ENCODE peak calls at places on chromosomes 1 and 21, in ten cellular contexts. One of them, this sample, is unnamed.
A peak's percentile ranks its signal among the peaks of the same experiment; 100 is the strongest.

GRCh38 chr1:204089044-204089751 is 16.3 kb downstream of the SOX13 start:
- DNase-seq in transverse colon: peak; percentile 68
- DNase-seq in ovary: peak; percentile 76
- DNase-seq in body of pancreas: peak; percentile 47
- DNase-seq in naive thymus-derived CD4-positive, alpha-beta T cell: no peak
- DNase-seq in iPS DF 6.9: no peak
- DNase-seq in hepatocyte: no peak
- DNase-seq in OCI-LY7: no peak
- DNase-seq in fibroblast of lung: no peak
- DNase-seq in A549: no peak
- DNase-seq in this sample: no peak

GRCh38 chr21:45799765-45800338 is 156.3 kb downstream of the PCBP3 start:
- DNase-seq in hepatocyte: no peak
- DNase-seq in OCI-LY7: no peak
- DNase-seq in naive thymus-derived CD4-positive, alpha-beta T cell: no peak
- DNase-seq in ovary: no peak
- DNase-seq in transverse colon: no peak
- DNase-seq in A549: no peak
- DNase-seq in iPS DF 6.9: no peak
- DNase-seq in body of pancreas: no peak
- DNase-seq in fibroblast of lung: no peak
- DNase-seq in this sample: no peak

GRCh38 chr1:95041491-95042165 is 31.1 kb downstream of the ALG14 start:
- DNase-seq in fibroblast of lung: peak; percentile 82
- DNase-seq in A549: peak; percentile 73
- DNase-seq in OCI-LY7: peak; percentile 57
- DNase-seq in body of pancreas: peak; percentile 78
- DNase-seq in naive thymus-derived CD4-positive, alpha-beta T cell: peak; percentile 11
- DNase-seq in transverse colon: peak; percentile 60
- DNase-seq in ovary: peak; percentile 48
- DNase-seq in hepatocyte: peak; percentile 84
- DNase-seq in iPS DF 6.9: no peak
- DNase-seq in this sample: peak; percentile 24

GRCh38 chr1:216075339-216075738 is 347.9 kb downstream of the USH2A start:
- DNase-seq in transverse colon: no peak
- DNase-seq in ovary: no peak
- DNase-seq in A549: no peak
- DNase-seq in hepatocyte: no peak
- DNase-seq in body of pancreas: no peak
- DNase-seq in naive thymus-derived CD4-positive, alpha-beta T cell: no peak
- DNase-seq in iPS DF 6.9: no peak
- DNase-seq in fibroblast of lung: peak; percentile 39
- DNase-seq in OCI-LY7: no peak
- DNase-seq in this sample: no peak

GRCh38 chr1:114063544-114063943 is 84.3 kb downstream of the OLFML3 start:
- DNase-seq in hepatocyte: no peak
- DNase-seq in A549: no peak
- DNase-seq in ovary: no peak
- DNase-seq in naive thymus-derived CD4-positive, alpha-beta T cell: no peak
- DNase-seq in body of pancreas: no peak
- DNase-seq in transverse colon: no peak
- DNase-seq in iPS DF 6.9: no peak
- DNase-seq in fibroblast of lung: no peak
- DNase-seq in OCI-LY7: no peak
- DNase-seq in this sample: no peak

GRCh38 chr1:238672262-238672661 is 714.1 kb upstream of the CHRM3 start:
- DNase-seq in A549: no peak
- DNase-seq in hepatocyte: no peak
- DNase-seq in ovary: no peak
- DNase-seq in body of pancreas: no peak
- DNase-seq in naive thymus-derived CD4-positive, alpha-beta T cell: no peak
- DNase-seq in OCI-LY7: no peak
- DNase-seq in iPS DF 6.9: no peak
- DNase-seq in transverse colon: no peak
- DNase-seq in fibroblast of lung: peak; percentile 12
- DNase-seq in this sample: no peak

GRCh38 chr1:228978486-228979324 is 243.4 kb downstream of the RHOU start:
- DNase-seq in body of pancreas: peak; percentile 50
- DNase-seq in fibroblast of lung: no peak
- DNase-seq in hepatocyte: peak; percentile 30
- DNase-seq in iPS DF 6.9: no peak
- DNase-seq in OCI-LY7: no peak
- DNase-seq in ovary: peak; percentile 81
- DNase-seq in A549: no peak
- DNase-seq in transverse colon: peak; percentile 45
- DNase-seq in naive thymus-derived CD4-positive, alpha-beta T cell: no peak
- DNase-seq in this sample: no peak

GRCh38 chr1:42946120-42947009 is 12.3 kb downstream of the SLC2A1 start:
- DNase-seq in OCI-LY7: no peak
- DNase-seq in A549: no peak
- DNase-seq in transverse colon: no peak
- DNase-seq in iPS DF 6.9: no peak
- DNase-seq in fibroblast of lung: no peak
- DNase-seq in ovary: no peak
- DNase-seq in naive thymus-derived CD4-positive, alpha-beta T cell: no peak
- DNase-seq in hepatocyte: no peak
- DNase-seq in body of pancreas: no peak
- DNase-seq in this sample: no peak

GRCh38 chr1:6591222-6591621 is 11.4 kb downstream of the ZBTB48 start:
- DNase-seq in ovary: no peak
- DNase-seq in fibroblast of lung: no peak
- DNase-seq in A549: no peak
- DNase-seq in naive thymus-derived CD4-positive, alpha-beta T cell: no peak
- DNase-seq in hepatocyte: no peak
- DNase-seq in transverse colon: no peak
- DNase-seq in OCI-LY7: no peak
- DNase-seq in iPS DF 6.9: no peak
- DNase-seq in body of pancreas: peak; percentile 31
- DNase-seq in this sample: no peak

GRCh38 chr1:244054924-244055263 is 3.8 kb downstream of the ZBTB18 start:
- DNase-seq in naive thymus-derived CD4-positive, alpha-beta T cell: no peak
- DNase-seq in A549: no peak
- DNase-seq in body of pancreas: no peak
- DNase-seq in transverse colon: no peak
- DNase-seq in hepatocyte: no peak
- DNase-seq in fibroblast of lung: no peak
- DNase-seq in OCI-LY7: no peak
- DNase-seq in ovary: no peak
- DNase-seq in iPS DF 6.9: no peak
- DNase-seq in this sample: no peak

DNA sequence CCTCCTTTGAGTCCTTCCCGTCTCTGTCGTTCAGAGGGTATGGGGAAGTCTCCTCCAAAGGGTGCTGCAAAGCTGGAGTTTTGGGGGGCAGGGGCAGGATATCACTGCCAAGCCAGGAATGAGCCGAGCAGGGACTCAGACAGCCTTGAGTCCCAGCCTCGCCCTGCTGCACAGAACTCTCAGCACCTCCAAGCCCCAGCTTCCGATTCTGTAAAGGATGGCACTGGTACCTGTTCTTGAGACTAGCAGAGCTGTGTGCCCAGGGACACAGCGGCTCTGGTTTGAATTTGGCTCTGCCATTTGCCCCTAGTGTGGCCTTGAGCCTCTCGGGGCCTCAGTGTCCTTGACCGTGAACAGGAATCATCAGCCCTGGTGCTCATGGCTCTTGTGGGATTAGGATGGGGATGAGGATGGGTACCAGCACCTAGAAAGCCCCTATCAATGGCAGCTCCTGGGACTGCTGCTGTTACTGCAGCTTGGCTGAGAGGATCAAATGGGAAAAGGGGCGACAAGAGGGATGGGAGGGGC is 1.5 kb upstream of the FBLIM1 start:
- DNase-seq in fibroblast of lung: no peak
- DNase-seq in transverse colon: no peak
- DNase-seq in body of pancreas: no peak
- DNase-seq in ovary: no peak
- DNase-seq in naive thymus-derived CD4-positive, alpha-beta T cell: no peak
- DNase-seq in iPS DF 6.9: no peak
- DNase-seq in A549: no peak
- DNase-seq in hepatocyte: no peak
- DNase-seq in OCI-LY7: no peak
- DNase-seq in this sample: no peak
- H3K27ac ChIP-seq in fibroblast of lung: no peak overlapping the region
- H3K27ac ChIP-seq in transverse colon: peak overlapping the region; percentile 87
- H3K27ac ChIP-seq in body of pancreas: peak overlapping the region; percentile 1
- H3K27ac ChIP-seq in ovary: peak overlapping the region; percentile 65
- H3K27ac ChIP-seq in naive thymus-derived CD4-positive, alpha-beta T cell: no peak overlapping the region
- H3K27ac ChIP-seq in iPS DF 6.9: no peak overlapping the region
- H3K27ac ChIP-seq in A549: peak overlapping the region; percentile 24
- H3K27ac ChIP-seq in hepatocyte: peak overlapping the region; percentile 95
- H3K27ac ChIP-seq in OCI-LY7: no peak overlapping the region
- H3K27ac ChIP-seq in this sample: no peak overlapping the region

GRCh38 chr21:43777953-43778352 is 1.8 kb upstream of the CSTB start:
- DNase-seq in iPS DF 6.9: no peak
- DNase-seq in transverse colon: no peak
- DNase-seq in naive thymus-derived CD4-positive, alpha-beta T cell: no peak
- DNase-seq in hepatocyte: no peak
- DNase-seq in body of pancreas: no peak
- DNase-seq in fibroblast of lung: no peak
- DNase-seq in OCI-LY7: no peak
- DNase-seq in A549: no peak
- DNase-seq in ovary: no peak
- DNase-seq in this sample: no peak
- H3K4me3 ChIP-seq in iPS DF 6.9: no peak overlapping the region
- H3K4me3 ChIP-seq in transverse colon: no peak overlapping the region
- H3K4me3 ChIP-seq in naive thymus-derived CD4-positive, alpha-beta T cell: no peak overlapping the region
- H3K4me3 ChIP-seq in hepatocyte: no peak overlapping the region
- H3K4me3 ChIP-seq in body of pancreas: no peak overlapping the region
- H3K4me3 ChIP-seq in fibroblast of lung: no peak overlapping the region
- H3K4me3 ChIP-seq in OCI-LY7: no peak overlapping the region
- H3K4me3 ChIP-seq in A549: no peak overlapping the region
- H3K4me3 ChIP-seq in ovary: no peak overlapping the region
- H3K4me3 ChIP-seq in this sample: no peak overlapping the region

GRCh38 chr1:32705516-32705915 is 2.9 kb upstream of the SYNC start:
- DNase-seq in OCI-LY7: no peak
- DNase-seq in ovary: no peak
- DNase-seq in transverse colon: no peak
- DNase-seq in naive thymus-derived CD4-positive, alpha-beta T cell: no peak
- DNase-seq in A549: no peak
- DNase-seq in body of pancreas: no peak
- DNase-seq in iPS DF 6.9: no peak
- DNase-seq in hepatocyte: no peak
- DNase-seq in fibroblast of lung: no peak
- DNase-seq in this sample: no peak
- H3K27ac ChIP-seq in OCI-LY7: no peak overlapping the region
- H3K27ac ChIP-seq in ovary: no peak overlapping the region
- H3K27ac ChIP-seq in transverse colon: no peak overlapping the region
- H3K27ac ChIP-seq in naive thymus-derived CD4-positive, alpha-beta T cell: no peak overlapping the region
- H3K27ac ChIP-seq in A549: peak overlapping the region; percentile 92
- H3K27ac ChIP-seq in body of pancreas: no peak overlapping the region
- H3K27ac ChIP-seq in iPS DF 6.9: no peak overlapping the region
- H3K27ac ChIP-seq in hepatocyte: no peak overlapping the region
- H3K27ac ChIP-seq in fibroblast of lung: no peak overlapping the region
- H3K27ac ChIP-seq in this sample: no peak overlapping the region

GRCh38 chr1:180951881-180952656 is 39.4 kb downstream of the KIAA1614 start:
- DNase-seq in OCI-LY7: no peak
- DNase-seq in A549: no peak
- DNase-seq in fibroblast of lung: no peak
- DNase-seq in hepatocyte: no peak
- DNase-seq in iPS DF 6.9: no peak
- DNase-seq in ovary: no peak
- DNase-seq in naive thymus-derived CD4-positive, alpha-beta T cell: no peak
- DNase-seq in transverse colon: no peak
- DNase-seq in body of pancreas: no peak
- DNase-seq in this sample: no peak

GRCh38 chr1:180952657-180953013 is 39.9 kb downstream of the KIAA1614 start:
- DNase-seq in iPS DF 6.9: no peak
- DNase-seq in hepatocyte: no peak
- DNase-seq in body of pancreas: no peak
- DNase-seq in ovary: no peak
- DNase-seq in A549: no peak
- DNase-seq in transverse colon: no peak
- DNase-seq in naive thymus-derived CD4-positive, alpha-beta T cell: no peak
- DNase-seq in fibroblast of lung: no peak
- DNase-seq in OCI-LY7: no peak
- DNase-seq in this sample: no peak

GRCh38 chr1:180954766-180955165 is 42.1 kb downstream of the KIAA1614 start:
- DNase-seq in naive thymus-derived CD4-positive, alpha-beta T cell: no peak
- DNase-seq in hepatocyte: no peak
- DNase-seq in fibroblast of lung: no peak
- DNase-seq in body of pancreas: no peak
- DNase-seq in iPS DF 6.9: no peak
- DNase-seq in transverse colon: no peak
- DNase-seq in OCI-LY7: no peak
- DNase-seq in A549: no peak
- DNase-seq in ovary: no peak
- DNase-seq in this sample: no peak

GRCh38 chr1:180953291-180953747 is 40.6 kb downstream of the KIAA1614 start:
- DNase-seq in OCI-LY7: no peak
- DNase-seq in ovary: no peak
- DNase-seq in hepatocyte: no peak
- DNase-seq in transverse colon: peak; percentile 24
- DNase-seq in naive thymus-derived CD4-positive, alpha-beta T cell: peak; percentile 15
- DNase-seq in body of pancreas: peak; percentile 80
- DNase-seq in A549: peak; percentile 15
- DNase-seq in fibroblast of lung: no peak
- DNase-seq in iPS DF 6.9: no peak
- DNase-seq in this sample: no peak

DNA sequence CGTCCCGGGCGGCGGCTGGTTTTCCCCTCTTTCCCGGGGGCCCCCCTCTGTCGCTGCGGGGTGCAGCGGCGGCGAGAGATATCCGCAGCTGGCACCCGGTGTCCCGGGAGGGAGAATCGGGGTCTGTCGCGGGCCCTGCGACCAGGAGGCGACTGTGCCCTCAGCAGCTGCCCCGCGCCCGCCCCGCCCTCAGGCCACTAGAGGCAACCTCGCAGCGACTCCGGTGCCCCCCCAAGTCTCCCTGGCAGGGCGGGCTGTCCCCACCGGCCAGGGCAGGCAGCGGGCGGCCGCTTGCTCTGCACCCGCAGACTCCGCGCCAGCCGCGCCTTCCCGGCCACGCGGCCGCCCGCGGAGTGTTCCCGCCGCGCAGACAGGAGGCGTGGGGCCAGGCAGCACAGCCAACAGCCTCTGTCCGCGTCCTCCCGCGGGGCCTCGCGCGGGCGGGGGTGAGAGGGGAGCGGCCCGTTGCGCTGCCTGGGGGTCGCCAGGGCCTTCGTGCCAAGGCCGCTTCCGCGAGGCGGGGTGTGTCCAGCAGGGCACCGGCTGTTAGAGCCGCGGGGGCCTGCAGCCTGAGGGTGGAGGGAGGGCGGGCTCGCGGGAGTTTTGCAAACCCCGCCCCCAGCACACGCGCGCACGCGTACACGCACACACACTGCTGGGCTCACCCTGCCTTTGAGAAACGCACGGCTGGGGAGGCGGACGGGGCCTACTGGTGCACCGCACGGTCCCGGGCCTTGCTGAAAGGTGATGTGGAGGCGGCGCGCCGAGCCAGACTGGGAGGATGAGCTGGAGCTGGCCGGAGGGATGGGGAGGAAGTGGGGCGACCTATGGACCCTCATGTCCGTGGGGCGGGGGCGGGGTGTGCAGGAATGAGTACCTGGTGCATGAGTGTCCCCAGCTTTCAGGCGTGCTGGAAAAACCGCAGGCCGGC is 41.4 kb downstream of the KIAA1614 start:
- DNase-seq in transverse colon: peak; percentile 79
- DNase-seq in ovary: peak; percentile 85
- DNase-seq in OCI-LY7: peak; percentile 26
- DNase-seq in hepatocyte: no peak
- DNase-seq in body of pancreas: peak; percentile 80
- DNase-seq in iPS DF 6.9: no peak
- DNase-seq in A549: peak; percentile 61
- DNase-seq in naive thymus-derived CD4-positive, alpha-beta T cell: peak; percentile 79
- DNase-seq in fibroblast of lung: peak; percentile 71
- DNase-seq in this sample: no peak
- H3K4me3 ChIP-seq in transverse colon: peak overlapping the region; percentile 38
- H3K4me3 ChIP-seq in ovary: peak overlapping the region; percentile 68
- H3K4me3 ChIP-seq in OCI-LY7: peak overlapping the region; percentile 45
- H3K4me3 ChIP-seq in hepatocyte: no peak overlapping the region
- H3K4me3 ChIP-seq in body of pancreas: peak overlapping the region; percentile 71
- H3K4me3 ChIP-seq in iPS DF 6.9: no peak overlapping the region
- H3K4me3 ChIP-seq in A549: peak overlapping the region; percentile 67
- H3K4me3 ChIP-seq in naive thymus-derived CD4-positive, alpha-beta T cell: peak overlapping the region; percentile 59
- H3K4me3 ChIP-seq in fibroblast of lung: peak overlapping the region; percentile 60
- H3K4me3 ChIP-seq in this sample: no peak overlapping the region